ENCODE peak calls at places on chromosomes 7 and 10, in six cellular contexts. T, J, D, A, U and M are unnamed samples.

GRCh38 chr7:36034020-36034419 is 119.0 kb upstream of the EEPD1 start:
- DNase-seq in T (no peak), J (no peak), D (peak; percentile 94), A (no peak), U (peak; percentile 23), M (no peak)

GRCh38 chr7:78151229-78151628 is 352.7 kb downstream of the PHTF2 start:
- DNase-seq in T (no peak), J (no peak), D (no peak), A (no peak), U (peak; percentile 84), M (no peak)

GRCh38 chr10:114732931-114733330 is 74.9 kb upstream of the ABLIM1 start:
- DNase-seq in T (no peak), J (no peak), D (no peak), A (no peak), U (no peak), M (no peak)

GRCh38 chr10:77219046-77219445 is 418.6 kb downstream of the KCNMA1 start:
- DNase-seq in T (no peak), J (no peak), D (no peak), A (no peak), U (no peak), M (no peak)

GRCh38 chr10:59517961-59518360 is 155.6 kb upstream of the FAM13C start:
- DNase-seq in T (no peak), J (no peak), D (no peak), A (no peak), U (no peak), M (no peak)

GRCh38 chr10:126586878-126587277 is 83.6 kb downstream of the C10orf90 start:
- DNase-seq in T (no peak), J (no peak), D (no peak), A (no peak), U (no peak), M (no peak)

GRCh38 chr7:116785851-116786250 is 76.5 kb upstream of the CAPZA2 start:
- DNase-seq in T (no peak), J (no peak), D (no peak), A (no peak), U (no peak), M (no peak)

GRCh38 chr7:116316838-116317612 is 106.7 kb downstream of the TES start:
- DNase-seq in T (no peak), J (peak; percentile 73), D (peak; percentile 19), A (peak; percentile 57), U (peak; percentile 97), M (peak; percentile 95)

GRCh38 chr7:43758029-43758860 is at the start of gene BLVRA:
- DNase-seq in T (peak; percentile 48), J (peak; percentile 66), D (peak; percentile 81), A (peak; percentile 43), U (peak; percentile 80), M (peak; percentile 34)

GRCh38 chr10:72027498-72027897 is 60.9 kb downstream of the SPOCK2 start:
- DNase-seq in T (no peak), J (no peak), D (no peak), A (no peak), U (no peak), M (no peak)

GRCh38 chr7:39624202-39624807 is 933 bp downstream of the RALA start:
- DNase-seq in T (no peak), J (no peak), D (no peak), A (no peak), U (peak; percentile 61), M (no peak)

GRCh38 chr7:22827563-22827962 is 4.9 kb upstream of the TOMM7 start:
- DNase-seq in T (no peak), J (no peak), D (no peak), A (no peak), U (no peak), M (no peak)

GRCh38 chr10:10794776-10795175 is 222.9 kb upstream of the CELF2 start:
- DNase-seq in T (no peak), J (no peak), D (no peak), A (no peak), U (no peak), M (no peak)

GRCh38 chr7:485188-486081 is 34.2 kb downstream of the PDGFA start:
- DNase-seq in T (no peak), J (no peak), D (peak; percentile 78), A (peak; percentile 59), U (no peak), M (no peak)